ENCODE peak calls at places on chromosomes 4 and X, in four cellular contexts. X is HCT116, D is HepG2, A is K562. S is an unnamed sample.

GRCh38 chrX:39883664-39884063 is 214.1 kb downstream of the BCOR start:
- DNase-seq in X (no peak), A (no peak), D (no peak), S (no peak)

GRCh38 chrX:45187731-45188130 is 12.9 kb downstream of the DIPK2B start:
- DNase-seq in D (no peak), X (no peak), A (no peak), S (no peak)

GRCh38 chr4:15295421-15296162 is 132.2 kb upstream of the C1QTNF7 start:
- DNase-seq in X (no peak), D (no peak), A (no peak), S (no peak)

GRCh38 chr4:84917087-84917821 is 49.2 kb downstream of the WDFY3 start:
- DNase-seq in D (no peak), A (no peak), X (no peak), S (no peak)

GRCh38 chr4:110348711-110349383 is 127.1 kb upstream of the ENPEP start:
- DNase-seq in A (no peak), D (no peak), X (no peak), S (no peak)

GRCh38 chr4:99504804-99505502 is 5.9 kb upstream of the C4orf17 start:
- DNase-seq in D (no peak), A (no peak), X (no peak), S (no peak)

GRCh38 chr4:174318829-174319764 is 35.4 kb downstream of the CEP44 start:
- DNase-seq in X (peak; percentile 22), A (peak; percentile 54), D (peak; percentile 31), S (peak; percentile 10)

GRCh38 chr4:66014146-66014765 is 344.0 kb upstream of the EPHA5 start:
- DNase-seq in D (peak; percentile 16), A (no peak), X (no peak), S (no peak)

GRCh38 chr4:109298279-109299010 is 4.0 kb downstream of the COL25A1 start:
- DNase-seq in X (peak; percentile 38), D (no peak), A (peak; percentile 36), S (no peak)

GRCh38 chr4:98446499-98447375 is 185.6 kb downstream of the RAP1GDS1 start:
- DNase-seq in X (no peak), D (no peak), A (peak; percentile 18), S (no peak)

GRCh38 chr4:124066579-124066978 is 646.0 kb downstream of the ANKRD50 start:
- DNase-seq in X (no peak), A (no peak), D (no peak), S (no peak)

GRCh38 chrX:13891367-13892146 is 74.7 kb upstream of the GPM6B start:
- DNase-seq in D (no peak), X (no peak), A (no peak), S (no peak)

GRCh38 chr4:80017125-80017854 is 55.7 kb downstream of the ANTXR2 start:
- DNase-seq in X (no peak), D (no peak), A (no peak), S (no peak)

GRCh38 chr4:158758142-158758541 is 10.7 kb upstream of the FNIP2 start:
- DNase-seq in X (no peak), D (no peak), A (no peak), S (no peak)

GRCh38 chr4:138097912-138098600 is 144.1 kb downstream of the SLC7A11 start:
- DNase-seq in D (peak; percentile 80), A (no peak), X (no peak), S (no peak)

GRCh38 chr4:184664445-184665210 is 15.1 kb downstream of the PRIMPOL start:
- DNase-seq in X (no peak), A (peak; percentile 58), D (no peak), S (no peak)
- TF ChIP-seq TCF7L2 in X (no peak), A (no peak), D (no peak), S (no peak)

GRCh38 chrX:102959471-102959870 is 22.4 kb downstream of the RAB40AL start:
- DNase-seq in X (peak; percentile 4), D (no peak), A (no peak), S (no peak)

GRCh38 chrX:102957751-102958150 is 20.7 kb downstream of the RAB40AL start:
- DNase-seq in A (no peak), D (no peak), X (no peak), S (no peak)

GRCh38 chrX:102963955-102964354 is 26.9 kb downstream of the RAB40AL start:
- DNase-seq in X (no peak), D (no peak), A (no peak), S (no peak)

DNA sequence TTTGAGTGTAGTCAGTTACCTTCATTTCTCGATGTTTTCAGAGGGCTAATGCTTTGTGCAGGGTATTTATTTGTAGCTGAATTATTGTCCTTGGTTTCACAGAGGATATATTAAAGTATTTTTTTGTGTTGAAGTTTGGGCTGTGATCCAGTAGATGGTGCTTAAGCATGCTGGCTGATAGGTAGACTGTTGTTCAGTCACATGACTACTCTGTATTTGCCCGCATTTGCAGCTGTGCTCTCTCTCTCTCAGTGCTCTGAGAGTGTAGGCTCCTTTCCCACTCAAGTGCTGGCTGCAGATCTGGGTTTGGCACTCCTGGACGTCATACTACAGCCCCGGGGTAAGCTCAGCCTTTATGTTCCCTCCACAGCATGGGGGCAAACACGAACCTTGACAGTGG is 21.7 kb downstream of the RAB40AL start:
- DNase-seq in D (no peak), A (peak; percentile 14), X (no peak), S (no peak)
- TF ChIP-seq TCF7L2 in D (no peak), A (no peak), X (no peak), S (no peak)

DNA sequence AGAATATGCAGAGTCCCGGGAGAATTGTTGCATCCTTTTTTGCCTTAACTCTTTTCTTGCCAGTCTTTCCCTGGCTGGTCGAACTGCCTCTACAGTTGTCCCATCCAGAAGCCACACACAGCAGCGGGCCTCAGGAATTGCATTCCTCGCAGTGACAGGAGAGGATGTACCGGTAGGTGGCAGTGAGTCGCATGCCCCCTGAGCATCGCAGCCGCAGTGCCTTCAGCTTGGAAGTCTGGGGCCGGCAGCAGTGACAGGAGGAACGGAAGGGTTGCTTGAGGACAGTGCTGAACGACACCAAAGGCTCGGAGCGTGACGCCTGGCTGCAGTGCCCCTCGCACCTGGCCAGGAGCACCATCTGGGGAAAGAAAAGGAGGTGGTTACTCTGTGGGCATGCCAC is 23.5 kb downstream of the NDP start:
- DNase-seq in D (peak; percentile 10), A (peak; percentile 21), X (peak; percentile 28), S (no peak)
- TF ChIP-seq TCF7L2 in D (no peak), A (no peak), X (no peak), S (no peak)

GRCh38 chrX:132209527-132209926 is 9.7 kb downstream of the RAP2C start:
- DNase-seq in A (no peak), D (no peak), X (no peak), S (no peak)
- TF ChIP-seq TCF7L2 in A (no peak), D (no peak), X (no peak), S (no peak)

S was measured in Panc1.